ENCODE peak calls at places on chromosomes 5 and 9, in four cellular contexts. F is GM23338, E is MM.1S, X is neural progenitor cell. H is an unnamed sample.

GRCh38 chr9:121645853-121646807 is 5.3 kb upstream of the DAB2IP start:
- DNase-seq in X (no peak), E (no peak), F (no peak), H (peak)

GRCh38 chr5:5270958-5271605 is 131.0 kb downstream of the ADAMTS16 start:
- DNase-seq in F (peak), E (no peak), X (peak), H (no peak)

GRCh38 chr5:90709323-90710148 is 150.9 kb downstream of the ADGRV1 start:
- DNase-seq in X (peak), E (peak), F (peak), H (peak)

GRCh38 chr9:114002986-114003740 is 74.9 kb downstream of the AMBP start:
- DNase-seq in E (no peak), X (no peak), F (no peak), H (no peak)

GRCh38 chr9:12195456-12195855 is 497.7 kb upstream of the TYRP1 start:
- DNase-seq in X (no peak), E (no peak), F (no peak), H (no peak)

GRCh38 chr5:89399553-89399952 is 516.6 kb upstream of the MEF2C start:
- DNase-seq in E (no peak), F (no peak), X (no peak), H (no peak)

GRCh38 chr9:134374301-134375010 is 48.2 kb downstream of the RXRA start:
- DNase-seq in X (no peak), E (no peak), F (no peak), H (no peak)

GRCh38 chr5:96256795-96257470 is 176.1 kb downstream of the PCSK1 start:
- DNase-seq in E (no peak), X (peak), F (peak), H (peak)

GRCh38 chr5:147369742-147370374 is 135.0 kb downstream of the STK32A start:
- DNase-seq in X (peak), E (no peak), F (peak), H (no peak)

GRCh38 chr5:142779163-142779562 is 9.0 kb downstream of the ARHGAP26 start:
- DNase-seq in F (peak), X (peak), E (no peak), H (no peak)

GRCh38 chr5:169717298-169717697 is 80.2 kb downstream of the DOCK2 start:
- DNase-seq in X (no peak), F (no peak), E (no peak), H (no peak)

GRCh38 chr9:95070549-95071021 is 246.9 kb downstream of the FANCC start:
- DNase-seq in E (no peak), F (no peak), X (no peak), H (no peak)

GRCh38 chr9:124334568-124335319 is 77.0 kb downstream of the NEK6 start:
- DNase-seq in F (no peak), E (no peak), X (no peak), H (no peak)

GRCh38 chr9:134381671-134382505 is 55.6 kb downstream of the RXRA start:
- DNase-seq in E (no peak), X (no peak), F (no peak), H (peak)

GRCh38 chr5:138149530-138149929 is 10.3 kb upstream of the NME5 start:
- DNase-seq in F (peak), X (no peak), E (no peak), H (no peak)

GRCh38 chr9:113673726-113674125 is 202.4 kb upstream of the ZNF618 start:
- DNase-seq in F (no peak), E (no peak), X (no peak), H (no peak)

GRCh38 chr9:138119202-138120027 is 241.8 kb downstream of the CACNA1B start:
- DNase-seq in X (no peak), F (no peak), E (no peak), H (no peak)

GRCh38 chr9:133706651-133707050 is 31.5 kb downstream of the SARDH start:
- DNase-seq in E (no peak), X (no peak), F (no peak), H (no peak)

GRCh38 chr9:86424246-86424891 is 70.2 kb upstream of the TUT7 start:
- DNase-seq in E (no peak), X (no peak), F (no peak), H (no peak)

GRCh38 chr9:114516913-114517312 is 11.6 kb upstream of the WHRN start:
- DNase-seq in X (no peak), E (no peak), F (no peak), H (no peak)

GRCh38 chr9:2066312-2067273 is 51.4 kb downstream of the SMARCA2 start:
- DNase-seq in F (peak), X (peak), E (no peak), H (peak)

GRCh38 chr5:79834420-79835219 is 145.0 kb downstream of the CMYA5 start:
- DNase-seq in E (no peak), F (no peak), X (no peak), H (no peak)

GRCh38 chr9:126055386-126055785 is 271.2 kb upstream of the MVB12B start:
- DNase-seq in F (no peak), X (no peak), E (no peak), H (no peak)

GRCh38 chr5:75363111-75363510 is 26.1 kb downstream of the HMGCR start:
- DNase-seq in F (peak), E (no peak), X (peak), H (no peak)

GRCh38 chr9:131290039-131290766 is 680 bp downstream of the PLPP7 start:
- DNase-seq in E (no peak), F (no peak), X (no peak), H (no peak)

GRCh38 chr9:99911600-99911999 is 5.1 kb downstream of the STX17 start:
- DNase-seq in F (no peak), E (no peak), X (no peak), H (no peak)

GRCh38 chr5:87722286-87722685 is 309.6 kb upstream of the CCNH start:
- DNase-seq in X (no peak), E (no peak), F (no peak), H (no peak)

GRCh38 chr5:158236511-158237335 is 377.8 kb upstream of the CLINT1 start:
- DNase-seq in E (no peak), X (no peak), F (no peak), H (no peak)

GRCh38 chr5:172149073-172149472 is 39.0 kb downstream of the STK10 start:
- DNase-seq in X (no peak), F (no peak), E (no peak), H (no peak)

GRCh38 chr5:95667678-95668077 is 15.1 kb downstream of the SPATA9 start:
- DNase-seq in X (no peak), F (no peak), E (no peak), H (no peak)

DNA sequence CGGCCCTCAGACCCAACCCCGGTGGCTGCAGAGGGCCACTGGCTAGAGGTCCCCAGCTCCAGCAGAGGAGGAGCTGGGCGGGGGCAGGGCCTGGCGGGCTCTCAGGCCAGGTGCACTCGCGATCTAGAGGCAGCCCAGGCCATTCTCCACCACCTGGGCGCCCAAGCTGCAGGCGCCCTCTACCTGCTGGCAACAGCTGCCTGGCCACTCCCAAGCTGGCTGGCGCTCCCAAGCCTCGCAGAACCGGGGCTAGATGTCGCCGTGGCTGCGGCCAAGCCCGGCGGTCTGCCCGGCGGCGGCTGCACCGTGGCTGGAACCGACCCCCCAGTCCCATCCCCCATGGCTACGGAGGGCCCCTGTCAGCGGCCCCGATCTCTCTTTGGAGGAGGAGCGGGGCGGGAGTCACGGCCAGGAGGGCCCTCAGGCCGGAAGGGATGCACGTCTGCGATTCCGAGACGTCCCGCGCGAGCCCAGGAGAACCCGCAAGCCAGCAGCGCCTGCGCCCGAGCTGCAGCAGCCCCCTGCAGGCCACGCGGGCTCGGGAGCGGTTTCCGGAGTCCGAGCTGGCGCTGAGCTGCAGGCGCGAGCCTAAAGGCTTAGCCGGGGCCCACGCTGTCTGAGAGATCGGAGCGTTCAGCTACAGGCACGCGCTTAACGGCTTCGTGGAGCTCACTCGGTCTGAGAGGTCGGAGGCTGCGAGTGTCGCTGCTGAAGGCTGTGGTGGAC is 44.3 kb upstream of the BICD2 start:
- DNase-seq in X (peak), F (peak), E (peak), H (peak)
- TF ChIP-seq EZH2phosphoT487 in X (peak), F (no peak), E (no peak), H (no peak)

GRCh38 chr5:72293495-72294055 is 26.5 kb downstream of the MRPS27 start:
- DNase-seq in F (no peak), X (no peak), E (peak), H (peak)

GRCh38 chr5:72294473-72294872 is 25.6 kb downstream of the MRPS27 start:
- DNase-seq in F (no peak), E (no peak), X (no peak), H (peak)

GRCh38 chr5:72291601-72292000 is 28.4 kb downstream of the MRPS27 start:
- DNase-seq in E (no peak), F (no peak), X (no peak), H (peak)

GRCh38 chr5:72290356-72291133 is 29.5 kb downstream of the MRPS27 start:
- DNase-seq in F (no peak), X (no peak), E (no peak), H (peak)

GRCh38 chr5:72292411-72292810 is 27.6 kb downstream of the MRPS27 start:
- DNase-seq in F (no peak), E (no peak), X (no peak), H (no peak)
- TF ChIP-seq EZH2phosphoT487 in F (no peak), E (no peak), X (no peak), H (no peak)

GRCh38 chr9:23751614-23752013 is 74.4 kb downstream of the ELAVL2 start:
- DNase-seq in F (no peak), X (no peak), E (no peak), H (no peak)

GRCh38 chr9:23743041-23743440 is 83.0 kb downstream of the ELAVL2 start:
- DNase-seq in F (no peak), X (no peak), E (no peak), H (no peak)

GRCh38 chr9:23750808-23751207 is 75.2 kb downstream of the ELAVL2 start:
- DNase-seq in X (no peak), E (no peak), F (no peak), H (no peak)

GRCh38 chr9:23746317-23746716 is 79.7 kb downstream of the ELAVL2 start:
- DNase-seq in F (no peak), X (no peak), E (no peak), H (no peak)

DNA sequence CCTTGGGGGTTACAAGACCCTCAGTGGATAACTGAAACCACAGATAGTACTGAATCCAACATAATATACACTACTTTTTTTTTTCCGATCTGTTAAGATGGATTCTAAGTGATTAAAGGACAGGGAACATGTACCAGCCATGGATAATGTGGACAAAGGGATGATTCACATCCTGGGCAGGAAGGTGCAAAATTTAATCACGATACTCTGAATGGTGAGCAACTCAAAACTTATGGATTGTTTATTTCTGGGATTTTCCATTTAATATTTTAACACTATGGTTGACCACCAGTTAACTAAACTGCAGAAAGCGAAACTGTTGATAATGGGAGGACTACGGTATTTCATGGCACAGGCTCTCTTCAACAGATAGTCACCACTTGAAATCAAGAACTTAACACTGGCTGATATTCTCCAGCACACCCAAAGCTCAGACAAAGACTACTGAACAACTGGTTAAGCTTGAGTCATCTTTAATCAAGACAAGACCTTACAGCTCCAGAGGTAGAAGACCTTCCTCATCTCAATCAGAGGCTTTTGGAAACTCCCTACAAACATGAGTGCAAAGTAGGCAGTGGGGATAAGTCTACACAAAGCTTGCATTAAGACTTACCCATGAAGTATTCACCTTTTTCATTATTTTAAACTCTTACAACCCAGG is 78.8 kb downstream of the ELAVL2 start:
- DNase-seq in X (no peak), F (no peak), E (no peak), H (no peak)
- TF ChIP-seq EZH2phosphoT487 in X (no peak), F (no peak), E (no peak), H (no peak)

GRCh38 chr5:168433982-168434381 is 52.3 kb upstream of the RARS1 start:
- DNase-seq in F (peak), X (peak), E (no peak), H (no peak)
- TF ChIP-seq EZH2phosphoT487 in F (no peak), X (no peak), E (no peak), H (no peak)

H was measured in OCI-LY7.